ENCODE peak calls at places on chromosomes 16 and 17, in five cellular contexts. One of them, this sample, is unnamed. For H3K27me3, the result is how much of the 10 kb centered on the place peaks cover.

GRCh38 chr16:13906426-13907089 is 13.4 kb upstream of the ERCC4 start:
- DNase-seq in heart right ventricle: no peak
- DNase-seq in heart left ventricle: no peak
- DNase-seq in prostate gland: no peak
- DNase-seq in sigmoid colon: no peak
- DNase-seq in this sample: no peak

GRCh38 chr17:15465045-15465701 is 2.2 kb downstream of the CDRT4 start:
- DNase-seq in heart right ventricle: no peak
- DNase-seq in heart left ventricle: no peak
- DNase-seq in prostate gland: no peak
- DNase-seq in sigmoid colon: no peak
- DNase-seq in this sample: no peak

GRCh38 chr16:75310541-75310940 is 59.1 kb upstream of the BCAR1 start:
- DNase-seq in heart right ventricle: no peak
- DNase-seq in heart left ventricle: no peak
- DNase-seq in prostate gland: no peak
- DNase-seq in sigmoid colon: no peak
- DNase-seq in this sample: no peak

GRCh38 chr16:77599793-77600415 is 122.4 kb upstream of the NUDT7 start:
- DNase-seq in heart right ventricle: no peak
- DNase-seq in heart left ventricle: no peak
- DNase-seq in prostate gland: peak
- DNase-seq in sigmoid colon: no peak
- DNase-seq in this sample: no peak

GRCh38 chr16:381788-382717 is at the start of gene PGAP6:
- DNase-seq in heart right ventricle: peak
- DNase-seq in heart left ventricle: no peak
- DNase-seq in prostate gland: peak
- DNase-seq in sigmoid colon: peak
- DNase-seq in this sample: peak

GRCh38 chr17:78378225-78379133 is at the start of gene PGS1:
- DNase-seq in heart right ventricle: peak
- DNase-seq in heart left ventricle: peak
- DNase-seq in prostate gland: peak
- DNase-seq in sigmoid colon: peak
- DNase-seq in this sample: peak

GRCh38 chr17:43772877-43773648 is 5.7 kb downstream of the DUSP3 start:
- DNase-seq in heart right ventricle: no peak
- DNase-seq in heart left ventricle: no peak
- DNase-seq in prostate gland: no peak
- DNase-seq in sigmoid colon: no peak
- DNase-seq in this sample: no peak

GRCh38 chr16:23072084-23072599 is 77.1 kb downstream of the USP31 start:
- DNase-seq in heart right ventricle: peak
- DNase-seq in heart left ventricle: peak
- DNase-seq in prostate gland: peak
- DNase-seq in sigmoid colon: peak
- DNase-seq in this sample: no peak

GRCh38 chr17:8740486-8740885 is 4.2 kb downstream of the CCDC42 start:
- DNase-seq in heart right ventricle: no peak
- DNase-seq in heart left ventricle: no peak
- DNase-seq in prostate gland: no peak
- DNase-seq in sigmoid colon: no peak
- DNase-seq in this sample: peak

GRCh38 chr16:74201561-74201960 is 95.1 kb upstream of the PSMD7 start:
- DNase-seq in heart right ventricle: no peak
- DNase-seq in heart left ventricle: no peak
- DNase-seq in prostate gland: no peak
- DNase-seq in sigmoid colon: no peak
- DNase-seq in this sample: no peak

GRCh38 chr16:28179354-28179753 is 32.4 kb downstream of the XPO6 start:
- DNase-seq in heart right ventricle: no peak
- DNase-seq in heart left ventricle: no peak
- DNase-seq in prostate gland: no peak
- DNase-seq in sigmoid colon: no peak
- DNase-seq in this sample: no peak

GRCh38 chr17:66711936-66712335 is 123.0 kb upstream of the CACNG5 start:
- DNase-seq in heart right ventricle: no peak
- DNase-seq in heart left ventricle: no peak
- DNase-seq in prostate gland: peak
- DNase-seq in sigmoid colon: no peak
- DNase-seq in this sample: no peak

GRCh38 chr17:59804910-59805381 is 87.8 kb downstream of the TUBD1 start:
- DNase-seq in heart right ventricle: no peak
- DNase-seq in heart left ventricle: no peak
- DNase-seq in prostate gland: no peak
- DNase-seq in sigmoid colon: no peak
- DNase-seq in this sample: no peak

GRCh38 chr17:49834118-49834743 is 13.6 kb downstream of the TAC4 start:
- DNase-seq in heart right ventricle: no peak
- DNase-seq in heart left ventricle: no peak
- DNase-seq in prostate gland: no peak
- DNase-seq in sigmoid colon: no peak
- DNase-seq in this sample: no peak

GRCh38 chr17:1571362-1571746 is 8.8 kb upstream of the PITPNA start:
- DNase-seq in heart right ventricle: no peak
- DNase-seq in heart left ventricle: no peak
- DNase-seq in prostate gland: no peak
- DNase-seq in sigmoid colon: no peak
- DNase-seq in this sample: no peak

GRCh38 chr17:78176548-78177025 is 8.2 kb downstream of the SYNGR2 start:
- DNase-seq in heart right ventricle: peak
- DNase-seq in heart left ventricle: peak
- DNase-seq in prostate gland: peak
- DNase-seq in sigmoid colon: peak
- DNase-seq in this sample: peak

GRCh38 chr17:79651266-79651665 is 40.4 kb upstream of the RBFOX3 start:
- DNase-seq in heart right ventricle: no peak
- DNase-seq in heart left ventricle: no peak
- DNase-seq in prostate gland: peak
- DNase-seq in sigmoid colon: no peak
- DNase-seq in this sample: no peak

GRCh38 chr16:88561485-88562369 is 8.5 kb upstream of the ZC3H18 start:
- DNase-seq in heart right ventricle: peak
- DNase-seq in heart left ventricle: no peak
- DNase-seq in prostate gland: peak
- DNase-seq in sigmoid colon: no peak
- DNase-seq in this sample: peak

GRCh38 chr16:8928467-8928957 is 35.2 kb downstream of the USP7 start:
- DNase-seq in heart right ventricle: no peak
- DNase-seq in heart left ventricle: no peak
- DNase-seq in prostate gland: no peak
- DNase-seq in sigmoid colon: no peak
- DNase-seq in this sample: no peak

GRCh38 chr17:14201087-14201486 is 35.6 kb downstream of the CDRT15 start:
- DNase-seq in heart right ventricle: no peak
- DNase-seq in heart left ventricle: no peak
- DNase-seq in prostate gland: no peak
- DNase-seq in sigmoid colon: no peak
- DNase-seq in this sample: peak

GRCh38 chr17:72643575-72644216 is 448.8 kb downstream of the SLC39A11 start:
- DNase-seq in heart right ventricle: no peak
- DNase-seq in heart left ventricle: no peak
- DNase-seq in prostate gland: no peak
- DNase-seq in sigmoid colon: no peak
- DNase-seq in this sample: no peak

GRCh38 chr16:84700518-84701277 is 898 bp downstream of the USP10 start:
- DNase-seq in heart right ventricle: no peak
- DNase-seq in heart left ventricle: no peak
- DNase-seq in prostate gland: peak
- DNase-seq in sigmoid colon: peak
- DNase-seq in this sample: peak

GRCh38 chr16:69111831-69112230 is 6.4 kb downstream of the HAS3 start:
- DNase-seq in heart right ventricle: no peak
- DNase-seq in heart left ventricle: no peak
- DNase-seq in prostate gland: no peak
- DNase-seq in sigmoid colon: no peak
- DNase-seq in this sample: no peak

GRCh38 chr16:15689290-15689689 is 39.2 kb downstream of the NDE1 start:
- DNase-seq in heart right ventricle: no peak
- DNase-seq in heart left ventricle: no peak
- DNase-seq in prostate gland: no peak
- DNase-seq in sigmoid colon: no peak
- DNase-seq in this sample: no peak

GRCh38 chr16:46638947-46639925 is 18.1 kb upstream of the SHCBP1 start:
- DNase-seq in heart right ventricle: no peak
- DNase-seq in heart left ventricle: no peak
- DNase-seq in prostate gland: no peak
- DNase-seq in sigmoid colon: no peak
- DNase-seq in this sample: no peak

GRCh38 chr16:54926166-54926838 is 4.4 kb upstream of the IRX5 start:
- DNase-seq in heart right ventricle: no peak
- DNase-seq in heart left ventricle: no peak
- DNase-seq in prostate gland: no peak
- DNase-seq in sigmoid colon: no peak
- DNase-seq in this sample: no peak

GRCh38 chr16:15777533-15778203 is 79.2 kb downstream of the MYH11 start:
- DNase-seq in heart right ventricle: no peak
- DNase-seq in heart left ventricle: no peak
- DNase-seq in prostate gland: peak
- DNase-seq in sigmoid colon: peak
- DNase-seq in this sample: no peak

GRCh38 chr17:41486809-41487530 is 2.7 kb downstream of the KRT36 start:
- DNase-seq in heart right ventricle: no peak
- DNase-seq in heart left ventricle: no peak
- DNase-seq in prostate gland: no peak
- DNase-seq in sigmoid colon: no peak
- DNase-seq in this sample: peak

GRCh38 chr17:60819447-60820130 is 141.9 kb downstream of the BCAS3 start:
- DNase-seq in heart right ventricle: no peak
- DNase-seq in heart left ventricle: no peak
- DNase-seq in prostate gland: no peak
- DNase-seq in sigmoid colon: no peak
- DNase-seq in this sample: no peak

GRCh38 chr16:50702725-50703124 is 9.3 kb downstream of the NOD2 start:
- DNase-seq in heart right ventricle: no peak
- DNase-seq in heart left ventricle: no peak
- DNase-seq in prostate gland: no peak
- DNase-seq in sigmoid colon: no peak
- DNase-seq in this sample: no peak

GRCh38 chr17:78343099-78343432 is 16.8 kb downstream of the SOCS3 start:
- DNase-seq in heart right ventricle: peak
- DNase-seq in heart left ventricle: peak
- DNase-seq in prostate gland: no peak
- DNase-seq in sigmoid colon: peak
- DNase-seq in this sample: no peak

GRCh38 chr17:70405492-70406220 is 236.3 kb downstream of the KCNJ2 start:
- DNase-seq in heart right ventricle: no peak
- DNase-seq in heart left ventricle: no peak
- DNase-seq in prostate gland: no peak
- DNase-seq in sigmoid colon: no peak
- DNase-seq in this sample: no peak

GRCh38 chr17:10127819-10128375 is 70.5 kb downstream of the GAS7 start:
- DNase-seq in heart right ventricle: peak
- DNase-seq in heart left ventricle: peak
- DNase-seq in prostate gland: no peak
- DNase-seq in sigmoid colon: peak
- DNase-seq in this sample: no peak

GRCh38 chr17:10123093-10123492 is 75.3 kb downstream of the GAS7 start:
- DNase-seq in heart right ventricle: no peak
- DNase-seq in heart left ventricle: no peak
- DNase-seq in prostate gland: no peak
- DNase-seq in sigmoid colon: no peak
- DNase-seq in this sample: no peak

GRCh38 chr17:10125761-10126553 is 72.4 kb downstream of the GAS7 start:
- DNase-seq in heart right ventricle: no peak
- DNase-seq in heart left ventricle: no peak
- DNase-seq in prostate gland: no peak
- DNase-seq in sigmoid colon: no peak
- DNase-seq in this sample: no peak

GRCh38 chr17:10130263-10130662 is 68.1 kb downstream of the GAS7 start:
- DNase-seq in heart right ventricle: no peak
- DNase-seq in heart left ventricle: no peak
- DNase-seq in prostate gland: no peak
- DNase-seq in sigmoid colon: no peak
- DNase-seq in this sample: no peak

GRCh38 chr17:10126554-10127493 is 71.6 kb downstream of the GAS7 start:
- DNase-seq in heart right ventricle: no peak
- DNase-seq in heart left ventricle: peak
- DNase-seq in prostate gland: no peak
- DNase-seq in sigmoid colon: peak
- DNase-seq in this sample: no peak
- H3K27ac ChIP-seq in heart right ventricle: peak
- H3K27ac ChIP-seq in heart left ventricle: peak
- H3K27ac ChIP-seq in prostate gland: no peak
- H3K27ac ChIP-seq in sigmoid colon: peak
- H3K27ac ChIP-seq in this sample: no peak

DNA sequence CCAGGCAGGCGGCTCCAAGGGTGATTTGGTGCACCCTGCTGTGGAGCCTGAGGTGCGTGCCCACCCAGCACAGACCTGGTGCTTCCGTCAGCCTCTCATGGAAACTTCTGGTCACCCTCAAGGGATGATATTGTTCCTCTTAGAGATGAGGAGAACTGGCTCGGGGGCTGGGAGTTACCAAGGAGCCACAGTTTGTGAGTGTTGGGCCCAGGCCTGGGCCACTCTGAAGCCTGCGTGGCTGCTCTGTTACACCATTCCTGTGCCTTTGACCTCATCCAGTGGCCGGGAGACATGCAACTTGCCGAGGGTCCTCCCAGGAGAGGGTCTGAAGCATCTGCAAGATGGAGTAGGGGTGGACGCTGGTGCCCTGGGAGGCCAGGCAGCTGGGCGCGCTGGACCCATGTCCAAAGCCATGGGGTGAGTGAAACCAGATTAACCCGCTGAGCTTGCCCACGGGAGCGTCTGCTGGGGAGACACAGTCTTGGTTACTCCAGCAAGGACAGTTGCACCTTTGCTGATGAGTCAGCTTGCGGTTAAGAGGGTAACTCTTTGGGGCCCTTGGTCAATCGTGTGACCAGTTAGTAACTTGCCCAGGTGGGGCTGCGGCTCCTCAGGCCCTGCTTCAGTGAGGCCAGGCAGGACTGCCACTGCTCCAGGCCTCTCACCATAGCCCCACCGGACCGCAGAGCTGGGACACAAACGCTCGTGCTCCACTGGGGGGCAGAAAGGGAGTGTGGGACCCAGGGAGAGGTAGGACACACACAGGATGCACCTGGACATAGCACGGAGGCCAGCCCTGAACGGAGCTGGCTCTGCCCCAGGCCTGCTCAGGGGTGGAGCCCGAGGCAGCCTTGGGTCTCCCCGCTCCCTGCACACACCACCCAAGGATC is 7.5 kb downstream of the C16orf90 start:
- DNase-seq in heart right ventricle: no peak
- DNase-seq in heart left ventricle: no peak
- DNase-seq in prostate gland: no peak
- DNase-seq in sigmoid colon: no peak
- DNase-seq in this sample: no peak
- TF ChIP-seq CTCF in heart right ventricle: no peak
- TF ChIP-seq CTCF in heart left ventricle: no peak
- TF ChIP-seq CTCF in prostate gland: no peak
- TF ChIP-seq CTCF in sigmoid colon: no peak
- TF ChIP-seq CTCF in this sample: no peak

GRCh38 chr17:54892360-54892759 is 8.3 kb upstream of the TOM1L1 start:
- DNase-seq in heart right ventricle: no peak
- DNase-seq in heart left ventricle: no peak
- DNase-seq in prostate gland: no peak
- DNase-seq in sigmoid colon: no peak
- DNase-seq in this sample: no peak
- H3K27me3 ChIP-seq in heart right ventricle: under half
- H3K27me3 ChIP-seq in heart left ventricle: under half
- H3K27me3 ChIP-seq in prostate gland: under half
- H3K27me3 ChIP-seq in sigmoid colon: under half
- H3K27me3 ChIP-seq in this sample: under half

GRCh38 chr16:10565167-10565566 is 15.2 kb downstream of the EMP2 start:
- DNase-seq in heart right ventricle: no peak
- DNase-seq in heart left ventricle: peak
- DNase-seq in prostate gland: no peak
- DNase-seq in sigmoid colon: no peak
- DNase-seq in this sample: no peak
- H3K27ac ChIP-seq in heart right ventricle: peak
- H3K27ac ChIP-seq in heart left ventricle: peak
- H3K27ac ChIP-seq in prostate gland: no peak
- H3K27ac ChIP-seq in sigmoid colon: no peak
- H3K27ac ChIP-seq in this sample: no peak

This sample was measured in CD4-positive, alpha-beta T cell.